ENCODE peak calls at places on chromosomes 13 and 19, in four cellular contexts. L is activated CD8-positive, alpha-beta T cell treated with anti-CD3 and anti-CD28 coated beads for 36 hours; G is hippocampal formation; Q is NCI-H1092. M is an unnamed sample.

GRCh38 chr13:51795419-51795818 is 8.5 kb downstream of the DHRS12 start:
- DNase-seq in Q (no peak), L (no peak), G (no peak), M (no peak)

GRCh38 chr19:31253816-31254551 is 95.3 kb downstream of the TSHZ3 start:
- DNase-seq in L (no peak), G (no peak), Q (no peak), M (no peak)

GRCh38 chr13:25766576-25766975 is 285.2 kb downstream of the SHISA2 start:
- DNase-seq in G (no peak), Q (no peak), L (no peak), M (no peak)

GRCh38 chr19:48715681-48716171 is 3.8 kb downstream of the MAMSTR start:
- DNase-seq in Q (no peak), G (no peak), L (no peak), M (no peak)

GRCh38 chr13:81957121-81957520 is 1616.2 kb upstream of the SPRY2 start:
- DNase-seq in G (no peak), L (no peak), Q (no peak), M (no peak)

GRCh38 chr13:108961542-108962125 is 332.2 kb downstream of the MYO16 start:
- DNase-seq in Q (peak), L (peak), G (no peak), M (no peak)

GRCh38 chr13:51823861-51824260 is 19.9 kb upstream of the DHRS12 start:
- DNase-seq in Q (no peak), G (no peak), L (no peak), M (no peak)

GRCh38 chr19:40144151-40144550 is 47.1 kb upstream of the MAP3K10 start:
- DNase-seq in G (no peak), L (no peak), Q (no peak), M (no peak)

GRCh38 chr13:81171065-81171647 is 830.2 kb upstream of the SPRY2 start:
- DNase-seq in L (no peak), Q (no peak), G (no peak), M (no peak)

GRCh38 chr13:91817250-91817649 is 418.8 kb downstream of the GPC5 start:
- DNase-seq in Q (peak), G (no peak), L (no peak), M (no peak)

GRCh38 chr19:19111138-19111835 is 27.0 kb downstream of the TMEM161A start:
- DNase-seq in G (no peak), Q (no peak), L (no peak), M (no peak)

GRCh38 chr13:59970847-59971246 is 192.9 kb downstream of the DIAPH3 start:
- DNase-seq in G (no peak), Q (no peak), L (no peak), M (no peak)

GRCh38 chr19:1472227-1473055 is 6.6 kb downstream of the C19orf25 start:
- DNase-seq in Q (no peak), L (no peak), G (no peak), M (no peak)

GRCh38 chr13:45206340-45206739 is 5.5 kb upstream of the KCTD4 start:
- DNase-seq in G (no peak), L (peak), Q (no peak), M (no peak)

GRCh38 chr13:48873081-48873480 is 102.6 kb upstream of the FNDC3A start:
- DNase-seq in Q (no peak), G (no peak), L (no peak), M (no peak)

GRCh38 chr13:75050419-75051066 is 431.4 kb downstream of the TBC1D4 start:
- DNase-seq in G (no peak), Q (no peak), L (no peak), M (no peak)

GRCh38 chr19:48391100-48392005 is at the start of gene KDELR1:
- DNase-seq in Q (peak), G (peak), L (peak), M (peak)

GRCh38 chr19:958967-959685 is 25.0 kb upstream of the WDR18 start:
- DNase-seq in G (no peak), Q (no peak), L (peak), M (no peak)

GRCh38 chr19:29245221-29245620 is 32.3 kb upstream of the UQCRFS1 start:
- DNase-seq in Q (peak), L (no peak), G (no peak), M (no peak)

GRCh38 chr19:44685877-44686276 is 13.1 kb upstream of the CEACAM16 start:
- DNase-seq in G (no peak), Q (no peak), L (no peak), M (no peak)

GRCh38 chr13:30845297-30846214 is 60.5 kb upstream of the MEDAG start:
- DNase-seq in Q (no peak), G (no peak), L (no peak), M (no peak)

GRCh38 chr13:42076309-42076713 is 27.9 kb downstream of the DGKH start:
- DNase-seq in G (no peak), Q (no peak), L (no peak), M (no peak)

GRCh38 chr13:89950225-89950624 is 1397.3 kb upstream of the MIR17HG start:
- DNase-seq in G (no peak), Q (no peak), L (no peak), M (no peak)

GRCh38 chr19:52923782-52924593 is 760 bp upstream of the ZNF888 start:
- DNase-seq in L (no peak), G (no peak), Q (no peak), M (no peak)

GRCh38 chr19:13022111-13022858 is 27.0 kb downstream of the NFIX start:
- DNase-seq in Q (peak), G (no peak), L (no peak), M (no peak)

GRCh38 chr13:47085346-47085745 is 188.5 kb upstream of the HTR2A start:
- DNase-seq in Q (no peak), G (no peak), L (no peak), M (no peak)

GRCh38 chr19:15238639-15239155 is 6.4 kb upstream of the EPHX3 start:
- DNase-seq in L (no peak), Q (no peak), G (no peak), M (no peak)

GRCh38 chr19:17103177-17103576 is 27.6 kb downstream of the MYO9B start:
- DNase-seq in G (no peak), L (peak), Q (no peak), M (no peak)

GRCh38 chr13:27341616-27342015 is 71.0 kb downstream of the RASL11A start:
- DNase-seq in Q (no peak), L (no peak), G (no peak), M (no peak)

GRCh38 chr13:27621366-27622101 is at the start of gene POLR1D:
- DNase-seq in Q (peak), L (peak), G (peak), M (peak)

GRCh38 chr13:60583911-60584753 is 187.1 kb downstream of the TDRD3 start:
- DNase-seq in L (peak), Q (no peak), G (no peak), M (no peak)

GRCh38 chr13:28657784-28658538 is 969 bp upstream of the POMP start:
- DNase-seq in G (no peak), Q (no peak), L (no peak), M (no peak)

M was measured in nucleus accumbens.